ENCODE peak calls at places on chromosomes 16 and 17, in nine cellular contexts. T, I, P, R, L, C, Q, M and E are unnamed samples.

GRCh38 chr16:58476791-58477190 is 23.2 kb upstream of the NDRG4 start:
- DNase-seq in T (no peak), I (no peak), P (no peak), R (no peak), L (no peak), C (no peak), Q (no peak), M (no peak), E (no peak)

GRCh38 chr17:51045616-51046526 is 74.8 kb downstream of the SPAG9 start:
- DNase-seq in T (no peak), I (no peak), P (no peak), R (no peak), L (no peak), C (no peak), Q (no peak), M (peak; percentile 47), E (peak; percentile 74)

GRCh38 chr17:74919440-74920305 is 3.4 kb downstream of the USH1G start:
- DNase-seq in T (no peak), I (no peak), P (no peak), R (no peak), L (no peak), C (no peak), Q (no peak), M (no peak), E (no peak)

GRCh38 chr16:85853641-85854545 is 45.1 kb upstream of the IRF8 start:
- DNase-seq in T (no peak), I (no peak), P (no peak), R (no peak), L (no peak), C (no peak), Q (no peak), M (no peak), E (no peak)

GRCh38 chr17:55284944-55285339 is 20.2 kb downstream of the HLF start:
- DNase-seq in T (no peak), I (no peak), P (no peak), R (no peak), L (no peak), C (no peak), Q (no peak), M (no peak), E (no peak)

GRCh38 chr17:372157-373152 is 19.8 kb upstream of the RPH3AL start:
- DNase-seq in T (no peak), I (no peak), P (no peak), R (no peak), L (no peak), C (no peak), Q (no peak), M (no peak), E (no peak)

GRCh38 chr16:57167951-57168350 is 17.9 kb downstream of the PSME3IP1 start:
- DNase-seq in T (no peak), I (peak; percentile 60), P (peak; percentile 66), R (peak; percentile 46), L (no peak), C (no peak), Q (no peak), M (peak; percentile 18), E (peak; percentile 81)

GRCh38 chr16:1167276-1168107 is 14.6 kb downstream of the CACNA1H start:
- DNase-seq in T (no peak), I (no peak), P (no peak), R (no peak), L (no peak), C (no peak), Q (no peak), M (peak; percentile 64), E (peak; percentile 65)

GRCh38 chr16:9908613-9909012 is 273.6 kb downstream of the GRIN2A start:
- DNase-seq in T (no peak), I (no peak), P (no peak), R (no peak), L (peak; percentile 62), C (no peak), Q (peak; percentile 38), M (no peak), E (no peak)

GRCh38 chr16:78513838-78514237 is 414.4 kb downstream of the WWOX start:
- DNase-seq in T (no peak), I (no peak), P (no peak), R (peak; percentile 14), L (peak; percentile 40), C (no peak), Q (no peak), M (no peak), E (no peak)

GRCh38 chr17:2214047-2214717 is 89.4 kb downstream of the SMG6 start:
- DNase-seq in T (peak; percentile 30), I (peak; percentile 58), P (peak; percentile 85), R (peak; percentile 41), L (peak; percentile 69), C (no peak), Q (peak; percentile 61), M (no peak), E (peak; percentile 61)

GRCh38 chr16:17469011-17469741 is 1.6 kb downstream of the XYLT1 start:
- DNase-seq in T (no peak), I (no peak), P (no peak), R (no peak), L (no peak), C (no peak), Q (no peak), M (no peak), E (no peak)

GRCh38 chr17:74318391-74318790 is 7.6 kb upstream of the KIF19 start:
- DNase-seq in T (no peak), I (no peak), P (no peak), R (no peak), L (no peak), C (no peak), Q (no peak), M (no peak), E (no peak)

GRCh38 chr17:19306160-19307111 is 56.1 kb downstream of the B9D1 start:
- DNase-seq in T (no peak), I (no peak), P (no peak), R (no peak), L (no peak), C (no peak), Q (no peak), M (no peak), E (peak; percentile 91)

GRCh38 chr17:35089846-35090193 is 26.3 kb upstream of the RFFL start:
- DNase-seq in T (peak; percentile 51), I (no peak), P (peak; percentile 51), R (peak; percentile 43), L (peak; percentile 18), C (no peak), Q (no peak), M (no peak), E (no peak)

GRCh38 chr16:66549284-66550131 is at the start of gene TK2:
- DNase-seq in T (peak; percentile 73), I (no peak), P (peak; percentile 87), R (peak; percentile 65), L (peak; percentile 61), C (peak; percentile 41), Q (peak; percentile 72), M (peak; percentile 56), E (peak; percentile 69)

GRCh38 chr16:3065069-3065741 is at the start of gene IL32:
- DNase-seq in T (peak; percentile 71), I (peak; percentile 76), P (peak; percentile 89), R (peak; percentile 56), L (peak; percentile 53), C (peak; percentile 59), Q (peak; percentile 61), M (no peak), E (no peak)

GRCh38 chr16:27432600-27432957 is 30.6 kb downstream of the IL21R start:
- DNase-seq in T (no peak), I (no peak), P (no peak), R (peak; percentile 55), L (peak; percentile 2), C (no peak), Q (no peak), M (no peak), E (no peak)

GRCh38 chr16:5228369-5228768 is 130.8 kb upstream of the EEF2KMT start:
- DNase-seq in T (no peak), I (no peak), P (no peak), R (no peak), L (no peak), C (no peak), Q (no peak), M (no peak), E (no peak)

GRCh38 chr16:31074814-31075183 is 577 bp downstream of the ZNF646 start:
- DNase-seq in T (no peak), I (no peak), P (no peak), R (no peak), L (no peak), C (no peak), Q (no peak), M (no peak), E (no peak)

GRCh38 chr17:56478836-56479447 is 114.6 kb upstream of the NOG start:
- DNase-seq in T (no peak), I (peak; percentile 2), P (peak; percentile 38), R (peak; percentile 10), L (no peak), C (no peak), Q (no peak), M (peak; percentile 25), E (no peak)

GRCh38 chr16:47848481-47849109 is 307.2 kb downstream of the ABCC12 start:
- DNase-seq in T (no peak), I (no peak), P (no peak), R (peak; percentile 64), L (no peak), C (no peak), Q (no peak), M (no peak), E (peak; percentile 39)

GRCh38 chr16:19524866-19525723 is 1.4 kb downstream of the CCP110 start:
- DNase-seq in T (no peak), I (no peak), P (peak; percentile 24), R (peak; percentile 32), L (no peak), C (no peak), Q (no peak), M (peak; percentile 28), E (peak; percentile 25)

GRCh38 chr17:2721603-2722002 is 10.0 kb upstream of the CLUH start:
- DNase-seq in T (no peak), I (no peak), P (no peak), R (no peak), L (no peak), C (no peak), Q (no peak), M (no peak), E (no peak)

GRCh38 chr17:33927732-33928133 is 327.4 kb upstream of the CCL2 start:
- DNase-seq in T (no peak), I (no peak), P (no peak), R (peak; percentile 60), L (no peak), C (no peak), Q (no peak), M (no peak), E (no peak)

GRCh38 chr17:39167492-39167891 is 1.5 kb upstream of the ARL5C start:
- DNase-seq in T (no peak), I (no peak), P (no peak), R (no peak), L (no peak), C (no peak), Q (peak; percentile 50), M (no peak), E (peak; percentile 35)

GRCh38 chr17:78996781-78997201 is 12.8 kb downstream of the CANT1 start:
- DNase-seq in T (no peak), I (no peak), P (no peak), R (no peak), L (peak; percentile 12), C (no peak), Q (no peak), M (no peak), E (no peak)

GRCh38 chr16:16038950-16039349 is 89.5 kb downstream of the ABCC1 start:
- DNase-seq in T (no peak), I (no peak), P (no peak), R (no peak), L (no peak), C (no peak), Q (no peak), M (no peak), E (no peak)

GRCh38 chr17:47846741-47847340 is 4.1 kb downstream of the SP6 start:
- DNase-seq in T (no peak), I (no peak), P (no peak), R (no peak), L (no peak), C (no peak), Q (no peak), M (no peak), E (no peak)

GRCh38 chr16:57578521-57579360 is 36.3 kb downstream of the ADGRG5 start:
- DNase-seq in T (no peak), I (no peak), P (no peak), R (no peak), L (no peak), C (no peak), Q (no peak), M (no peak), E (no peak)

GRCh38 chr16:59601452-59601851 is 867.3 kb upstream of the GOT2 start:
- DNase-seq in T (no peak), I (no peak), P (no peak), R (no peak), L (no peak), C (no peak), Q (no peak), M (no peak), E (peak; percentile 63)